ENCODE peak calls at places on chromosomes 13 and 19, in five cellular contexts. A is lower lobe of right lung; D is stimulated activated CD8-positive, alpha-beta memory T cell treated with anti-CD3 and anti-CD28 coated beads, Interleukin-12 subunit alpha, Interleukin-12 subunit beta, amount 100 ng/mL, for 4 hours; V is endothelial cell; S is H4. W is an unnamed sample.

GRCh38 chr19:245457-245856 is 45.7 kb downstream of the PLPP2 start:
- DNase-seq in A (no peak), S (no peak), D (no peak), V (no peak), W (no peak)

GRCh38 chr13:79534596-79534995 is 53.6 kb downstream of the NDFIP2 start:
- DNase-seq in A (no peak), D (no peak), S (no peak), V (no peak), W (no peak)

GRCh38 chr13:73874460-73874859 is 259.7 kb downstream of the KLF12 start:
- DNase-seq in S (no peak), V (no peak), D (no peak), A (no peak), W (no peak)

GRCh38 chr13:110646442-110647364 is 31.4 kb downstream of the NAXD start:
- DNase-seq in A (no peak), D (no peak), S (no peak), V (no peak), W (no peak)

GRCh38 chr19:51025809-51026553 is 435 bp downstream of the KLK11 start:
- DNase-seq in D (no peak), S (no peak), A (no peak), V (no peak), W (no peak)

GRCh38 chr13:38899581-38899980 is 91.0 kb downstream of the STOML3 start:
- DNase-seq in S (no peak), V (no peak), A (no peak), D (no peak), W (no peak)

GRCh38 chr19:42132030-42132628 is at the start of gene POU2F2:
- DNase-seq in V (no peak), D (peak), S (no peak), A (peak), W (no peak)

GRCh38 chr13:87089391-87089790 is 581.8 kb upstream of the SLITRK5 start:
- DNase-seq in S (no peak), V (no peak), A (no peak), D (no peak), W (no peak)

GRCh38 chr13:20197361-20197834 is 4.7 kb upstream of the GJB2 start:
- DNase-seq in D (no peak), V (no peak), A (no peak), S (peak), W (peak)

GRCh38 chr13:75876371-75877050 is 240.4 kb downstream of the LMO7 start:
- DNase-seq in S (peak), D (peak), A (no peak), V (peak), W (peak)

GRCh38 chr13:111115841-111116500 is 861 bp downstream of the ARHGEF7 start:
- DNase-seq in S (no peak), D (no peak), V (peak), A (no peak), W (peak)

GRCh38 chr19:19061491-19061890 is 2.3 kb upstream of the SLC25A42 start:
- DNase-seq in A (no peak), S (no peak), V (no peak), D (no peak), W (no peak)

GRCh38 chr13:106562301-106562700 is 5.6 kb downstream of the ARGLU1 start:
- DNase-seq in D (no peak), V (no peak), S (no peak), A (no peak), W (no peak)

GRCh38 chr13:40895715-40896184 is 106.3 kb downstream of the SLC25A15 start:
- DNase-seq in V (no peak), A (no peak), D (no peak), S (no peak), W (no peak)

GRCh38 chr19:42252365-42253244 is 2.3 kb downstream of the ERF start:
- DNase-seq in D (no peak), S (no peak), A (no peak), V (no peak), W (no peak)

GRCh38 chr13:101465877-101466276 is 13.4 kb downstream of the ITGBL1 start:
- DNase-seq in S (no peak), D (no peak), V (no peak), A (no peak), W (peak)

GRCh38 chr19:1243768-1244692 is 2.5 kb downstream of the ATP5F1D start:
- DNase-seq in V (peak), S (peak), D (peak), A (peak), W (peak)

GRCh38 chr13:110799246-110800236 is 86.0 kb downstream of the ING1 start:
- DNase-seq in S (no peak), V (no peak), D (no peak), A (no peak), W (peak)

GRCh38 chr13:19148561-19148960 is 33.1 kb downstream of the TUBA3C start:
- DNase-seq in D (no peak), S (no peak), A (no peak), V (no peak), W (no peak)

GRCh38 chr13:44801990-44802389 is 187.3 kb downstream of the NUFIP1 start:
- DNase-seq in A (no peak), S (peak), D (no peak), V (no peak), W (peak)

GRCh38 chr13:50224534-50224933 is 209.3 kb downstream of the KCNRG start:
- DNase-seq in D (no peak), S (no peak), A (no peak), V (no peak), W (peak)

GRCh38 chr13:103210348-103210747 is 144.1 kb upstream of the SLC10A2 start:
- DNase-seq in S (no peak), D (no peak), V (no peak), A (no peak), W (no peak)

GRCh38 chr13:112699318-112699918 is 9.6 kb downstream of the ATP11A start:
- DNase-seq in V (no peak), S (no peak), D (no peak), A (no peak), W (no peak)

GRCh38 chr19:56678205-56678604 is 6.6 kb upstream of the ZNF835 start:
- DNase-seq in A (no peak), S (no peak), V (no peak), D (no peak), W (no peak)

GRCh38 chr13:29162638-29163037 is 342.5 kb downstream of the MTUS2 start:
- DNase-seq in A (no peak), S (peak), V (no peak), D (no peak), W (peak)

GRCh38 chr13:30071890-30072817 is 221.7 kb upstream of the UBL3 start:
- DNase-seq in D (no peak), S (no peak), A (peak), V (no peak), W (no peak)

GRCh38 chr13:73772449-73773186 is 361.6 kb downstream of the KLF12 start:
- DNase-seq in V (no peak), A (no peak), S (no peak), D (no peak), W (no peak)

GRCh38 chr13:43805071-43805468 is 18.3 kb upstream of the ENOX1 start:
- DNase-seq in V (no peak), S (peak), A (no peak), D (no peak), W (peak)

GRCh38 chr19:5191091-5191490 is 149.5 kb downstream of the PTPRS start:
- DNase-seq in S (peak), D (no peak), A (no peak), V (no peak), W (no peak)

GRCh38 chr19:2867025-2867991 is at the start of gene ZNF556:
- DNase-seq in A (no peak), V (no peak), D (no peak), S (peak), W (no peak)

GRCh38 chr19:56837492-56837891 is 3.0 kb downstream of the PEG3 start:
- DNase-seq in V (no peak), A (peak), D (no peak), S (peak), W (peak)